ENCODE peak calls at places on chromosomes 2 and 18, in four cellular contexts. X is HL-60, Q is K562, U is GM12878. I is an unnamed sample.

GRCh38 chr2:219596954-219597551 is 604 bp upstream of the STK11IP start:
- DNase-seq in U (no peak), X (peak; percentile 15), Q (peak; percentile 23), I (no peak)

GRCh38 chr2:223598994-223599645 is 3.0 kb downstream of the SCG2 start:
- DNase-seq in X (no peak), Q (no peak), U (no peak), I (no peak)

GRCh38 chr2:215611609-215612386 is 175.9 kb upstream of the FN1 start:
- DNase-seq in X (no peak), U (no peak), Q (no peak), I (no peak)

GRCh38 chr2:196112408-196113039 is 43.9 kb upstream of the DNAH7 start:
- DNase-seq in Q (no peak), X (no peak), U (no peak), I (no peak)

GRCh38 chr2:181602017-181602416 is 54.9 kb downstream of the CERKL start:
- DNase-seq in X (no peak), U (no peak), Q (no peak), I (no peak)

GRCh38 chr2:98664323-98664722 is 55.9 kb downstream of the UNC50 start:
- DNase-seq in U (no peak), X (peak; percentile 92), Q (no peak), I (no peak)

GRCh38 chr18:44912740-44913478 is 232.2 kb downstream of the SETBP1 start:
- DNase-seq in U (no peak), Q (no peak), X (no peak), I (no peak)

GRCh38 chr2:96138146-96139145 is at the start of gene ASTL:
- DNase-seq in Q (peak; percentile 41), U (no peak), X (no peak), I (peak; percentile 74)

GRCh38 chr2:91477731-91478672 is 2786.5 kb downstream of the RPIA start:
- DNase-seq in U (no peak), Q (peak; percentile 22), X (no peak), I (peak; percentile 31)

GRCh38 chr2:26982102-26982742 is 11.8 kb downstream of the MAPRE3 start:
- DNase-seq in X (peak; percentile 67), U (no peak), Q (peak; percentile 53), I (peak; percentile 32)

GRCh38 chr18:60826346-60826745 is 453.8 kb upstream of the MC4R start:
- DNase-seq in U (no peak), X (no peak), Q (no peak), I (no peak)

GRCh38 chr2:215537621-215538020 is 101.8 kb upstream of the FN1 start:
- DNase-seq in U (no peak), X (no peak), Q (no peak), I (no peak)

GRCh38 chr2:221451836-221452774 is 120.0 kb downstream of the EPHA4 start:
- DNase-seq in Q (no peak), U (no peak), X (no peak), I (no peak)

GRCh38 chr2:51953931-51954330 is 922.0 kb upstream of the NRXN1 start:
- DNase-seq in Q (no peak), X (no peak), U (no peak), I (no peak)

GRCh38 chr2:113078350-113078839 is 10.6 kb downstream of the IL1F10 start:
- DNase-seq in X (no peak), U (no peak), Q (no peak), I (no peak)

GRCh38 chr2:176432439-176432838 is 163.2 kb downstream of the MTX2 start:
- DNase-seq in U (no peak), Q (no peak), X (no peak), I (no peak)

GRCh38 chr2:60306231-60306861 is 247.1 kb downstream of the BCL11A start:
- DNase-seq in X (peak; percentile 62), U (no peak), Q (no peak), I (no peak)

GRCh38 chr2:168751104-168751768 is 51.2 kb upstream of the NOSTRIN start:
- DNase-seq in Q (no peak), X (no peak), U (no peak), I (peak; percentile 3)

GRCh38 chr2:120606280-120606679 is 129.4 kb upstream of the GLI2 start:
- DNase-seq in U (no peak), X (no peak), Q (no peak), I (no peak)

DNA sequence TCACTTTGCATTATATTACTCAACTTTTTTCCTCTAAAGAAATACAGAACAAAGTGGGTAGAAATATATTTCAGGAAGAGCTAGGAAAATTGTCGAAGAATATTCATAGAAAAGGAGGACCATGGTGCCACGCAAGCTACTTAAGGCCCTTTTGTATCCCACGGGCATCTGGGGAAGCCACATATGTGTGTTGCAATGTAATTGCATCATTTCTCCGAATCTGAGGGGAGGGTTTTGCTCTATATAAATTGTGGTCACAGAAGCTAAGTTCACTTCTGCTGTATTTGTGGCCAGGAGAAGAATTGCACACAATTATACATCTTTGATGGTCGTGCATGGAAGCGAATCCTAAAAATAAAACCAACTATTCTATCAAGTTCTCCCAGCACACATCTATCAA is 360.3 kb downstream of the IRS1 start:
- DNase-seq in U (no peak), Q (no peak), X (peak; percentile 71), I (no peak)
- TF ChIP-seq SPI1 in U (no peak), Q (no peak), X (peak; percentile 11), I (no peak)

GRCh38 chr18:50287441-50288347 is at the start of gene CXXC1:
- DNase-seq in U (peak; percentile 99), X (peak; percentile 100), Q (peak; percentile 85), I (peak; percentile 83)
- TF ChIP-seq POLR2AphosphoS5 in U (peak; percentile 64), X (peak; percentile 81), Q (no peak), I (peak; percentile 52)

GRCh38 chr2:172672999-172673726 is 62.5 kb upstream of the RAPGEF4 start:
- DNase-seq in Q (no peak), U (no peak), X (no peak), I (no peak)
- TF ChIP-seq SPI1 in Q (no peak), U (no peak), X (no peak), I (no peak)

GRCh38 chr2:1633936-1634587 is 110.3 kb downstream of the PXDN start:
- DNase-seq in U (no peak), Q (no peak), X (no peak), I (no peak)

GRCh38 chr2:1633092-1633721 is 111.1 kb downstream of the PXDN start:
- DNase-seq in U (no peak), Q (no peak), X (no peak), I (no peak)

GRCh38 chr2:1631292-1632005 is 112.9 kb downstream of the PXDN start:
- DNase-seq in U (no peak), X (no peak), Q (no peak), I (no peak)

GRCh38 chr2:1632510-1632909 is 111.8 kb downstream of the PXDN start:
- DNase-seq in U (no peak), Q (no peak), X (no peak), I (no peak)

DNA sequence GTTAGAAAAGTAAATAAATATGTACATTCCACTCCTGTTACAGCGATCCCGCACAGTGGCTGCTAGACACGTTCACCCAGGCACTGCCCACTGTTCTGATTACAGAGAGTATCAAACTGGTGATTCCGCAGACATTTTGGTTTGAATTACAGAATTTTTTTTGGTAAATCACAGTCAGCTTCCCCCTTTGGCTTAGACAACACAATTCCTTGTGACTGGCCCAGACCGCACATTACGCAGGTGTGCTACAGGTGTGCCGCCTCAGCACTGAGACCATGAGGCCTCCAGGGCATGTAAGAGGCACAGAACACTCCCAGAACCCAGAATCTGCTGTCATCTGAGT is 112.3 kb downstream of the PXDN start:
- DNase-seq in Q (no peak), X (no peak), U (no peak), I (no peak)
- TF ChIP-seq POLR2AphosphoS5 in Q (no peak), X (no peak), U (no peak), I (no peak)

GRCh38 chr2:208437755-208438154 is 31.2 kb downstream of the PTH2R start:
- DNase-seq in X (no peak), Q (no peak), U (no peak), I (no peak)

GRCh38 chr2:208440716-208441115 is 34.1 kb downstream of the PTH2R start:
- DNase-seq in X (no peak), U (no peak), Q (no peak), I (no peak)

DNA sequence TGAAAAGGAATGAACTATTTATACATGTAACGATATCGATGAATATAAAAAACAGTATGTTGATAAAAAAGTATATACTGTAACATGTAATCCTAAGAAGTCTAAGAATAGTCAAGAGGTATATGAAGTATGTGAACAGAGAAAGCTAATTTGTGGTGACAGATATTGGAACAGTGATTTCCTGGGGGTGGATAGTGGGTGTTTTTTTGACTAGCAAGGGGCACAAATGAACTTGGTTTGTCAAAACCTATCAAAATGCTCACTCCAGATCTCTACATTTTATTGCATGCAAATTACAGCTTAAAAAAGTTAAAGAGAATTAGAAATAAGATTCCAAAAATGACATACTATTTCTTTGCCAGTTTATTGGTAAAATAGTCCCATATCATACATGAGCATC is 35.4 kb downstream of the PTH2R start:
- DNase-seq in Q (no peak), U (no peak), X (no peak), I (no peak)
- TF ChIP-seq SPI1 in Q (no peak), U (no peak), X (no peak), I (no peak)

GRCh38 chr18:56641714-56642331 is 3.4 kb upstream of the TXNL1 start:
- DNase-seq in X (no peak), Q (no peak), U (no peak), I (no peak)

GRCh38 chr18:56638232-56639093 is at the start of gene TXNL1:
- DNase-seq in X (peak; percentile 100), U (peak; percentile 96), Q (peak; percentile 93), I (peak; percentile 76)

GRCh38 chr18:56637897-56638231 is 528 bp downstream of the TXNL1 start:
- DNase-seq in X (peak; percentile 14), Q (no peak), U (no peak), I (no peak)

GRCh38 chr18:56635007-56635406 is 3.4 kb downstream of the TXNL1 start:
- DNase-seq in X (no peak), Q (no peak), U (no peak), I (no peak)

DNA sequence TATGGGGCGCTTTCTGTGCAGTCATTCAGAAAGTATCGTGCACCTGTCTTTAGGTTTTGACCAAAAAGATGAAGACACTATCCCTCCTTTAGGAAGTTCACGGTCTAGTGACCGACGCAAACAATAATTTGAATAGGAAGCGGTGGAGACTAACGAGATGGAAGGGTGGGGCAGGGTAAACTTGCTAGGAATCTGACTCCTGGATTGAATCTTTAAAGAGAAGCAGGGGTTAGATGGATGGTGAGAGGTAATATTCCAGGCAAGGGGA is 636 bp upstream of the TXNL1 start:
- DNase-seq in U (no peak), Q (no peak), X (no peak), I (no peak)
- TF ChIP-seq POLR2AphosphoS5 in U (no peak), Q (no peak), X (no peak), I (no peak)

DNA sequence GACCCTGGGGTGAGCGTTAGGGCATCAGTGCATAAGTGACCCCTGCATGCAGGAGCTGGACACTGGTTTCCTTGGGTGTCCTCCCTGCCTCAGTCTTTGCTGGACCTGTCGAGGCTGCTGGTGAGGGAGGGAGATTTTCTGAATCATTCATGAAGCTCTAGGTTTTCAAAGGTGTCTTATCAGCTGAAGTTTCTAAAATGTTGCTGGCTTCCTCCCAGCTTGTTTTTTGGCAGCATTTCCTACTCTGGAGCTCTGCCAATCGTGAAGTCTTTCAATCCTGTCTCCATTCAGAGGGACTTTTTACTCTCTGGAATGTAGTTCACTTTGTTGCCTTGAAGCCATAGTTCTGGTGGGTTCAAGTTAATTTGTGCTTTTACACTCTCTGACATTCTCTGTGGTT is 23.8 kb downstream of the SNTG2 start:
- DNase-seq in U (no peak), X (no peak), Q (no peak), I (no peak)
- TF ChIP-seq SPI1 in U (no peak), X (no peak), Q (no peak), I (no peak)